ENCODE peak calls at places on chromosomes 16 and 17, in seven cellular contexts. U is H9, V is IMR-90, K is trophoblast cell, L is mesendoderm, I is H1, G is mesenchymal stem cell. W is an unnamed sample.

GRCh38 chr17:17823433-17824118 is 13.2 kb downstream of the SREBF1 start:
- DNase-seq in U (peak), V (peak), K (peak), L (peak), I (no peak), G (peak), W (peak)

GRCh38 chr16:67430504-67431076 is 331 bp upstream of the HSD11B2 start:
- DNase-seq in U (no peak), V (no peak), K (peak), L (no peak), I (no peak), G (no peak), W (peak)

GRCh38 chr16:10519929-10520868 is 60.2 kb downstream of the EMP2 start:
- DNase-seq in U (no peak), V (no peak), K (no peak), L (no peak), I (no peak), G (no peak), W (no peak)

GRCh38 chr17:61144876-61145564 is 254.6 kb upstream of the TBX2 start:
- DNase-seq in U (no peak), V (no peak), K (no peak), L (peak), I (no peak), G (peak), W (no peak)

GRCh38 chr17:65418622-65419021 is 142.8 kb downstream of the AXIN2 start:
- DNase-seq in U (no peak), V (no peak), K (no peak), L (no peak), I (no peak), G (no peak), W (no peak)

GRCh38 chr16:48499822-48500440 is 110.0 kb downstream of the N4BP1 start:
- DNase-seq in U (no peak), V (peak), K (no peak), L (no peak), I (no peak), G (peak), W (no peak)

GRCh38 chr17:29847527-29847931 is 82.5 kb downstream of the SSH2 start:
- DNase-seq in U (no peak), V (no peak), K (peak), L (peak), I (no peak), G (no peak), W (no peak)

GRCh38 chr16:19136549-19137196 is 22.9 kb downstream of the ITPRIPL2 start:
- DNase-seq in U (no peak), V (peak), K (peak), L (no peak), I (no peak), G (peak), W (no peak)

GRCh38 chr17:60327122-60327869 is 64.6 kb downstream of the USP32 start:
- DNase-seq in U (peak), V (no peak), K (no peak), L (peak), I (no peak), G (no peak), W (peak)

GRCh38 chr17:78670850-78671291 is 93.7 kb upstream of the DNAH17 start:
- DNase-seq in U (no peak), V (no peak), K (no peak), L (no peak), I (no peak), G (no peak), W (no peak)

GRCh38 chr17:64173646-64174045 is 43.7 kb upstream of the ERN1 start:
- DNase-seq in U (no peak), V (no peak), K (no peak), L (no peak), I (no peak), G (no peak), W (no peak)

GRCh38 chr17:81480140-81480917 is 32.3 kb downstream of the ACTG1 start:
- DNase-seq in U (no peak), V (peak), K (no peak), L (no peak), I (no peak), G (peak), W (no peak)

GRCh38 chr17:61397086-61397842 is 2.4 kb upstream of the TBX2 start:
- DNase-seq in U (peak), V (peak), K (no peak), L (peak), I (no peak), G (peak), W (no peak)

GRCh38 chr16:28125592-28125991 is 62.1 kb upstream of the GSG1L start:
- DNase-seq in U (no peak), V (no peak), K (no peak), L (no peak), I (no peak), G (no peak), W (no peak)

GRCh38 chr17:33977729-33978514 is 277.2 kb upstream of the CCL2 start:
- DNase-seq in U (no peak), V (no peak), K (no peak), L (no peak), I (no peak), G (no peak), W (no peak)

GRCh38 chr16:88376835-88377726 is 5.7 kb upstream of the ZNF469 start:
- DNase-seq in U (no peak), V (no peak), K (peak), L (no peak), I (no peak), G (no peak), W (no peak)

GRCh38 chr17:77736721-77737120 is 221.8 kb upstream of the TNRC6C start:
- DNase-seq in U (peak), V (no peak), K (no peak), L (no peak), I (no peak), G (no peak), W (no peak)

GRCh38 chr16:69942099-69942491 is 9.0 kb upstream of the CLEC18A start:
- DNase-seq in U (no peak), V (no peak), K (no peak), L (no peak), I (no peak), G (no peak), W (no peak)

GRCh38 chr17:7914771-7915610 is 1.1 kb downstream of the RNF227 start:
- DNase-seq in U (no peak), V (peak), K (no peak), L (no peak), I (no peak), G (no peak), W (no peak)

GRCh38 chr16:47815655-47816054 is 340.1 kb downstream of the ABCC12 start:
- DNase-seq in U (no peak), V (no peak), K (no peak), L (no peak), I (no peak), G (peak), W (no peak)

GRCh38 chr17:7220593-7221280 is 999 bp downstream of the ACADVL start:
- DNase-seq in U (peak), V (peak), K (no peak), L (peak), I (no peak), G (peak), W (no peak)

GRCh38 chr17:20207295-20207985 is 198.3 kb downstream of the SPECC1 start:
- DNase-seq in U (no peak), V (no peak), K (no peak), L (no peak), I (no peak), G (no peak), W (no peak)

GRCh38 chr17:30468465-30468864 is 8.7 kb upstream of the GOSR1 start:
- DNase-seq in U (no peak), V (no peak), K (no peak), L (no peak), I (no peak), G (no peak), W (no peak)

GRCh38 chr17:82247856-82248671 is 19.2 kb downstream of the SLC16A3 start:
- DNase-seq in U (no peak), V (no peak), K (no peak), L (no peak), I (no peak), G (no peak), W (no peak)

GRCh38 chr17:76147211-76148014 is 6.4 kb upstream of the FOXJ1 start:
- DNase-seq in U (peak), V (peak), K (no peak), L (no peak), I (no peak), G (peak), W (no peak)

GRCh38 chr16:30018731-30019158 is 4.3 kb upstream of the C16orf92 start:
- DNase-seq in U (no peak), V (peak), K (peak), L (peak), I (no peak), G (peak), W (no peak)

GRCh38 chr17:74125160-74125559 is 78.3 kb upstream of the RPL38 start:
- DNase-seq in U (peak), V (no peak), K (no peak), L (no peak), I (no peak), G (no peak), W (no peak)

GRCh38 chr17:14756469-14756868 is 455.6 kb downstream of the HS3ST3B1 start:
- DNase-seq in U (no peak), V (no peak), K (no peak), L (no peak), I (no peak), G (no peak), W (no peak)

GRCh38 chr17:64736804-64737492 is 74.8 kb upstream of the SMURF2 start:
- DNase-seq in U (peak), V (peak), K (peak), L (peak), I (no peak), G (peak), W (no peak)

GRCh38 chr17:76793775-76794174 is 55.9 kb downstream of the MFSD11 start:
- DNase-seq in U (peak), V (peak), K (peak), L (peak), I (no peak), G (peak), W (no peak)

GRCh38 chr16:87647431-87648185 is 45.3 kb downstream of the JPH3 start:
- DNase-seq in U (no peak), V (no peak), K (no peak), L (no peak), I (no peak), G (no peak), W (no peak)

GRCh38 chr16:87472142-87472778 is 20.6 kb downstream of the ZCCHC14 start:
- DNase-seq in U (no peak), V (no peak), K (no peak), L (no peak), I (no peak), G (no peak), W (no peak)

GRCh38 chr17:83175551-83176271 is 96.3 kb downstream of the METRNL start:
- DNase-seq in U (no peak), V (no peak), K (no peak), L (no peak), I (no peak), G (no peak), W (no peak)

GRCh38 chr17:27560668-27561067 is 70.3 kb upstream of the LGALS9 start:
- DNase-seq in U (no peak), V (peak), K (no peak), L (no peak), I (no peak), G (no peak), W (no peak)

GRCh38 chr17:35083071-35083470 is 19.6 kb upstream of the RFFL start:
- DNase-seq in U (no peak), V (no peak), K (no peak), L (no peak), I (no peak), G (no peak), W (no peak)

GRCh38 chr17:82025401-82026107 is 2.4 kb downstream of the LRRC45 start:
- DNase-seq in U (no peak), V (no peak), K (no peak), L (no peak), I (no peak), G (no peak), W (no peak)

GRCh38 chr16:27430512-27430911 is 28.5 kb downstream of the IL21R start:
- DNase-seq in U (peak), V (no peak), K (no peak), L (no peak), I (no peak), G (no peak), W (no peak)

GRCh38 chr17:63694974-63695773 is 4.8 kb downstream of the LIMD2 start:
- DNase-seq in U (no peak), V (no peak), K (no peak), L (no peak), I (no peak), G (no peak), W (no peak)

DNA sequence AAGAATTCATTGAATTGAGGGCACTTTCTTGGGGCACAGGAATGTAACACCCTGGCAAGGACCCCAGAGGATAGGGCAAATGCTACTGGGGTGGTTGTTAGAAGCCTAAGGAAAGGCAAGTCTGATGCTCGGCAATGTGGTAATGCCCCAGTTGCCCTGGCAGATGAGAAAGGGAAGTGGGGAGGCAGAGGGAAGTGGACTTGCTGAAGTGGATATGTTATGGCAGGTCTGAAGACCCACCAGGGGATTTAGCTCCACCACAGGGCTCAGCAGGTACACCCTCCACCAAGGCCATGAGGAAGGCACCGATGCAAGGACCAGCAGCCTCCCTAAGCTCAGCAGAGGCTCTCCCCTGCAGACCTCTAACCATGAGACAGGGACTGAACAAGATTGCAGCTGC is 184.8 kb downstream of the IRX5 start:
- DNase-seq in U (no peak), V (no peak), K (no peak), L (no peak), I (no peak), G (no peak), W (no peak)
- H3K18ac ChIP-seq in U (no peak), V (no peak), K (no peak), L (no peak), I (no peak), G (no peak), W (no peak)

GRCh38 chr16:21598676-21599157 is 660 bp upstream of the METTL9 start:
- DNase-seq in U (no peak), V (no peak), K (no peak), L (peak), I (no peak), G (no peak), W (no peak)
- H3K18ac ChIP-seq in U (peak), V (peak), K (peak), L (peak), I (peak), G (peak), W (peak)

GRCh38 chr17:40556198-40556661 is 9.0 kb downstream of the CCR7 start:
- DNase-seq in U (no peak), V (no peak), K (no peak), L (no peak), I (no peak), G (no peak), W (no peak)

GRCh38 chr17:40552806-40553693 is 12.2 kb downstream of the CCR7 start:
- DNase-seq in U (peak), V (no peak), K (no peak), L (no peak), I (no peak), G (no peak), W (no peak)

GRCh38 chr17:40553694-40554534 is 11.4 kb downstream of the CCR7 start:
- DNase-seq in U (peak), V (peak), K (no peak), L (no peak), I (no peak), G (peak), W (no peak)

GRCh38 chr17:40555296-40556190 is 9.7 kb downstream of the CCR7 start:
- DNase-seq in U (no peak), V (no peak), K (peak), L (no peak), I (no peak), G (no peak), W (no peak)

GRCh38 chr17:40554646-40555295 is 10.5 kb downstream of the CCR7 start:
- DNase-seq in U (peak), V (no peak), K (no peak), L (no peak), I (no peak), G (no peak), W (no peak)
- H3K18ac ChIP-seq in U (no peak), V (peak), K (peak), L (no peak), I (no peak), G (peak), W (peak)

GRCh38 chr17:44536090-44536960 is 21.0 kb upstream of the FZD2 start:
- DNase-seq in U (peak), V (no peak), K (no peak), L (peak), I (no peak), G (peak), W (no peak)
- H3K18ac ChIP-seq in U (no peak), V (peak), K (peak), L (peak), I (peak), G (peak), W (peak)

DNA sequence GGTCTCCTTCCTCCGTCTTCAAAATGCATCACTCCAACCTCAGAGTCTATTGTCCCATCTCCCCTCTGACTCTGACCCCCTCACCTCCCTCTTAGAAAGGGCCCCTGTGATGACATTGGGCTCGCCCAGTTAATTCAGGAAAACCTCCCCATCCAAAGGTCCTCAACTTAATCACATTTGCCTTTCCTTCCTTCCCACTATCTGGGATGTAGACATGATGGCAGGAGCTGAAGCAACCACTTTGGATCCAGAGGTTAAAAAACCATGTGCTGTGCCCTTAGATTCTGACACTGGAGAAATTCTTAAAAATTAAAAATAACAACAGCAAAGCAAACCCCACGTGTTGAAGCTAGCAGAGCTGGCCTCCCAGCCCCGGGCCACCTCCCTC is 80.2 kb downstream of the ZDHHC7 start:
- DNase-seq in U (no peak), V (no peak), K (no peak), L (peak), I (no peak), G (no peak), W (no peak)
- H3K18ac ChIP-seq in U (no peak), V (no peak), K (no peak), L (no peak), I (no peak), G (no peak), W (no peak)

GRCh38 chr17:37310940-37311339 is 64.8 kb upstream of the C17orf78 start:
- DNase-seq in U (no peak), V (no peak), K (no peak), L (no peak), I (no peak), G (no peak), W (no peak)
- H3K18ac ChIP-seq in U (no peak), V (no peak), K (no peak), L (no peak), I (no peak), G (no peak), W (no peak)

GRCh38 chr17:40633871-40634270 is 13.7 kb downstream of the SMARCE1 start:
- DNase-seq in U (no peak), V (peak), K (no peak), L (no peak), I (no peak), G (no peak), W (no peak)
- H3K18ac ChIP-seq in U (no peak), V (no peak), K (no peak), L (no peak), I (no peak), G (no peak), W (no peak)

GRCh38 chr16:24174504-24174903 is 81.6 kb upstream of the CACNG3 start:
- DNase-seq in U (no peak), V (no peak), K (no peak), L (no peak), I (no peak), G (no peak), W (no peak)
- H3K18ac ChIP-seq in U (no peak), V (no peak), K (no peak), L (no peak), I (no peak), G (no peak), W (no peak)

GRCh38 chr16:79054593-79054992 is 545.9 kb downstream of the MAF start:
- DNase-seq in U (no peak), V (no peak), K (no peak), L (no peak), I (no peak), G (no peak), W (no peak)
- H3K18ac ChIP-seq in U (no peak), V (no peak), K (no peak), L (no peak), I (peak), G (no peak), W (no peak)

W was measured in neuronal stem cell.